ENCODE peak calls at places on chromosomes 12 and 14, in seven cellular contexts. U is endothelial cell, V is AG09319, Q is cardiac fibroblast, G is uterus, Y is fibroblast of the aortic adventitia, B is WTC11. L is an unnamed sample.

GRCh38 chr12:100265732-100266131 is 1.1 kb downstream of the DEPDC4 start:
- DNase-seq in U (no peak), V (no peak), B (no peak), Q (no peak), G (no peak), Y (no peak), L (no peak)

GRCh38 chr14:70735043-70735442 is 74.3 kb downstream of the MAP3K9 start:
- DNase-seq in G (no peak), V (no peak), U (no peak), B (no peak), Q (peak), Y (no peak), L (no peak)

GRCh38 chr14:100440758-100441203 is 117.6 kb downstream of the SLC25A47 start:
- DNase-seq in U (no peak), V (no peak), Y (peak), Q (peak), B (no peak), G (no peak), L (no peak)

GRCh38 chr14:76957224-76957881 is 71.2 kb downstream of the IRF2BPL start:
- DNase-seq in V (no peak), U (no peak), B (no peak), Y (no peak), G (no peak), Q (no peak), L (no peak)

GRCh38 chr12:64025174-64025958 is 180.9 kb downstream of the SRGAP1 start:
- DNase-seq in U (no peak), Y (no peak), Q (no peak), B (no peak), G (no peak), V (no peak), L (no peak)

GRCh38 chr14:26004342-26004741 is 593.5 kb downstream of the NOVA1 start:
- DNase-seq in Y (no peak), U (no peak), V (no peak), G (no peak), Q (no peak), B (no peak), L (no peak)

GRCh38 chr12:91732086-91732485 is 413.6 kb downstream of the BTG1 start:
- DNase-seq in Q (no peak), V (no peak), B (no peak), Y (no peak), U (no peak), G (no peak), L (no peak)

GRCh38 chr14:98950356-98950895 is 321.6 kb downstream of the BCL11B start:
- DNase-seq in U (no peak), B (no peak), Q (no peak), V (no peak), Y (no peak), G (no peak), L (no peak)

GRCh38 chr12:100493371-100494012 is 19.8 kb downstream of the NR1H4 start:
- DNase-seq in U (no peak), V (no peak), B (no peak), G (no peak), Y (no peak), Q (no peak), L (no peak)

GRCh38 chr14:33962016-33962415 is 11.1 kb upstream of the EGLN3 start:
- DNase-seq in G (no peak), Q (no peak), B (no peak), V (no peak), Y (no peak), U (no peak), L (no peak)

GRCh38 chr12:99736760-99737159 is 89.2 kb downstream of the GARIN6 start:
- DNase-seq in V (no peak), B (no peak), U (no peak), Q (no peak), G (no peak), Y (no peak), L (no peak)

GRCh38 chr12:107776171-107776570 is 1.7 kb downstream of the ASCL4 start:
- DNase-seq in V (no peak), Y (no peak), Q (no peak), B (no peak), U (no peak), G (no peak), L (no peak)

GRCh38 chr14:83548061-83548839 is 1981.7 kb upstream of the FLRT2 start:
- DNase-seq in Y (peak), U (no peak), V (no peak), G (no peak), Q (peak), B (no peak), L (no peak)

GRCh38 chr14:92987713-92988510 is 65.0 kb downstream of the CHGA start:
- DNase-seq in B (no peak), V (no peak), G (no peak), Y (no peak), Q (no peak), U (no peak), L (no peak)

GRCh38 chr12:2092890-2093289 is 40.1 kb downstream of the CACNA1C start:
- DNase-seq in V (no peak), G (no peak), Y (no peak), U (no peak), Q (peak), B (no peak), L (no peak)

GRCh38 chr14:104114421-104115130 is 23.8 kb upstream of the KIF26A start:
- DNase-seq in Q (no peak), G (no peak), V (no peak), Y (no peak), B (no peak), U (no peak), L (no peak)

GRCh38 chr14:105092124-105092911 is 27.1 kb upstream of the GPR132 start:
- DNase-seq in V (no peak), G (peak), Y (no peak), B (no peak), U (no peak), Q (peak), L (no peak)

GRCh38 chr12:106315523-106315922 is 13.0 kb downstream of the TCP11L2 start:
- DNase-seq in Y (no peak), V (no peak), Q (no peak), G (no peak), B (no peak), U (no peak), L (no peak)

GRCh38 chr14:68167717-68168087 is 348.1 kb downstream of the RAD51B start:
- DNase-seq in U (no peak), Q (no peak), B (no peak), Y (no peak), G (no peak), V (no peak), L (no peak)

GRCh38 chr14:30283822-30284446 is 275.0 kb upstream of the G2E3 start:
- DNase-seq in G (no peak), Y (peak), B (peak), Q (peak), U (peak), V (no peak), L (no peak)

GRCh38 chr12:44223736-44224135 is 387.9 kb downstream of the TMEM117 start:
- DNase-seq in B (no peak), Y (peak), Q (peak), V (no peak), U (no peak), G (no peak), L (no peak)

GRCh38 chr14:21066882-21067502 is 3.1 kb upstream of the ARHGEF40 start:
- DNase-seq in Q (no peak), B (no peak), V (no peak), U (no peak), G (no peak), Y (no peak), L (no peak)

GRCh38 chr14:75476274-75476995 is 45.8 kb upstream of the BATF start:
- DNase-seq in Q (peak), V (no peak), Y (no peak), B (peak), U (no peak), G (no peak), L (no peak)

GRCh38 chr14:73751157-73751691 is 37.0 kb upstream of the PNMA1 start:
- DNase-seq in U (no peak), Y (no peak), V (no peak), G (no peak), B (no peak), Q (no peak), L (no peak)

GRCh38 chr14:22300646-22301045 is 288.4 kb downstream of the DAD1 start:
- DNase-seq in G (no peak), B (no peak), Q (no peak), Y (no peak), V (no peak), U (no peak), L (no peak)

GRCh38 chr14:22305563-22306127 is 283.4 kb downstream of the DAD1 start:
- DNase-seq in G (no peak), Q (no peak), V (no peak), B (no peak), U (no peak), Y (no peak), L (no peak)

GRCh38 chr14:22304324-22304723 is 284.7 kb downstream of the DAD1 start:
- DNase-seq in Q (no peak), V (no peak), U (no peak), B (no peak), Y (no peak), G (no peak), L (no peak)

GRCh38 chr14:22303589-22304195 is 285.3 kb downstream of the DAD1 start:
- DNase-seq in U (no peak), V (no peak), B (no peak), Y (peak), G (no peak), Q (peak), L (no peak)
- TF ChIP-seq CTCF in U (peak), V (peak), B (no peak), Y (peak), G (peak), Q (peak), L (no peak)

GRCh38 chr12:103547929-103548328 is 39.1 kb upstream of the STAB2 start:
- DNase-seq in G (no peak), U (no peak), B (peak), Q (no peak), Y (no peak), V (no peak), L (no peak)

GRCh38 chr12:103542078-103542477 is 45.0 kb upstream of the STAB2 start:
- DNase-seq in B (no peak), G (no peak), Y (no peak), Q (no peak), V (no peak), U (no peak), L (no peak)

GRCh38 chr12:103548622-103549601 is 38.2 kb upstream of the STAB2 start:
- DNase-seq in Y (peak), B (peak), G (peak), Q (peak), V (peak), U (peak), L (peak)

DNA sequence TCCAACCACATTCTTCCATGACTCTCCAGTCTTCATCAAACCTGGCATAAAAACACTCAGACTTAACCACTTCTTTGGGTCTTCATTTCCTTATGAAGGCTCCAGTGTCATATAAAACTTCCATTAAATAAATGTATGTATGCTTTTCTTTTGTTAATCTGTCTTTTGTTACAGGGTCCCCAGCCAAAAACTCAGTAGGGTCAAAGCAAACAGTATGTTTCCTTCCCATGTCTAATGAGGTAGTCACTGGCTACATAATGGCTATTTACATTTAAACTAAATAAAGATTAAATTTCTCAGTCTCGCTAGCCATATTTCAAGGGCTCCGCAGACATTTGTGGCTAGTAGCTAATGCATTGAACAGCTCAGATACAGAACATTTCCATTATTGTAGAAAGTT is 40.1 kb upstream of the STAB2 start:
- DNase-seq in B (no peak), G (no peak), V (no peak), Q (no peak), Y (no peak), U (no peak), L (no peak)
- TF ChIP-seq CTCF in B (no peak), G (no peak), V (no peak), Q (no peak), Y (no peak), U (no peak), L (no peak)

DNA sequence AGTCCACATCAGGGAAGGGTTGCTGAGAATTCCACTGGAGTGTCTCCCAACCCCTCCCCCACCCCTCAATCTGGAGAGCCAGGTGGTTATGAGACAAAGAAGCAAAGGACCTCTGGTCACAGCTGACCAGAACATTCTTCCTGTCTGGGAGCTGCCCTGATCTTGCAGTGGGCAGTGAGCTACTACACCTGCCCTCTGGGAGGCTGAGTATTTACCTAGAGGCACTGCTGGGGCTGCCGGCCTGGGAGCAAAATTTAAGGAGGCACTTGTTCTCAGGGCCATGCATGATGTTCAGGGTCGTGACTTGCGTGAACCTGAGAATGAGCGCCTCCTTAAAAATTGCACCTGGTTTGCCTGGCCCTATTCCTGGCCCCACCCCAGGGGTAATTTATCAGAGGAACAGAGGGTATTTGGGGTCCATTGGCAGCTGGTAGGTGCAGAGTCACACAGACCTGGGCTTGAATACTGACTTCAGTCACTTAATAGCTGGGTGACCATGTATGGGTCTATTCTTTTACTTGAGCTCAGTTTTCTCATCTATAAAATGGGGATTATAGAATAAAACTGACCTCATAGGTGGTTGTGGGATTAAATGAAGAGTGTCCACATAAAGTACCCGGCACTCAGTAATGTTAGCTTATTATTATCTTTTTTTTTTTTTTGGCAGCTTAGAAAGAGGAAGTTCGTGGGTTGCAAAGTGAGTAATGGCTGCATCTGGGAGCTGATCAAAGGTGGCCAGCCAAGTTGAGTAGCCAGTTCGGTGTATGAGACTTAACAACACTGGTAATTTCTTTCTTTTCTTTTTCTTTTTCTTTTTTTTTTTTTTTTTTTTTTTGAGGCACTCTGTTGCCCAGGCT is 107.4 kb upstream of the MED13L start:
- DNase-seq in Y (peak), V (no peak), G (no peak), U (no peak), B (peak), Q (peak), L (no peak)
- TF ChIP-seq CTCF in Y (no peak), V (no peak), G (no peak), U (no peak), B (no peak), Q (no peak), L (no peak)

GRCh38 chr12:66902020-66902419 is 223.1 kb upstream of the GRIP1 start:
- DNase-seq in V (no peak), Q (no peak), Y (no peak), B (no peak), U (no peak), G (no peak), L (no peak)
- TF ChIP-seq CTCF in V (no peak), Q (no peak), Y (no peak), B (no peak), U (no peak), G (no peak), L (no peak)

GRCh38 chr12:49716546-49716945 is 9.3 kb upstream of the FMNL3 start:
- DNase-seq in V (no peak), G (no peak), Y (no peak), B (no peak), Q (no peak), U (no peak), L (no peak)

DNA sequence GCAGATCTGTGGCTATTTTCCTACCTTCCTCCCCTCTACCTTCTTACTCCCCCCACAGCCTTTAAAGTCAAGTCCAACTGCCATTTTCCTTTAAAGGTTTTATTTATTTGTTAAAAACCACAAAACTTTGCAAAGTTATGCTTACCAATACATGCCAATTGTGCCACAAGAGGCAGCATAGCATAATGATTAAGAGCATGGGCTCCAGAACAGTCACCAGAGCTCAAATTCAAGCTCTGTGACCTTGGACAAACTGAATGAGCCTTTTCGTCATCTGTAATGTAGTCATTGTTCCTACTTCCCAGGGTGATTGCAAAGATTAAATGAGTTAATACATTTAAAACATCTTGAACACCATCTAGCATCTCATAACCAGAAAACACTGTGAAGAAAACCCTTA is 13.0 kb upstream of the FMNL3 start:
- DNase-seq in Y (no peak), V (no peak), G (no peak), U (no peak), B (no peak), Q (no peak), L (no peak)
- TF ChIP-seq CTCF in Y (no peak), V (peak), G (no peak), U (no peak), B (no peak), Q (peak), L (no peak)

GRCh38 chr12:115398311-115398781 is 714.4 kb upstream of the TBX3 start:
- DNase-seq in B (no peak), Q (peak), Y (no peak), G (no peak), U (no peak), V (no peak), L (no peak)
- TF ChIP-seq CTCF in B (no peak), Q (no peak), Y (no peak), G (no peak), U (no peak), V (no peak), L (no peak)

GRCh38 chr12:54140958-54141388 is 47.8 kb downstream of the SMUG1 start:
- DNase-seq in Q (peak), G (peak), V (no peak), B (no peak), U (no peak), Y (peak), L (no peak)
- TF ChIP-seq CTCF in Q (no peak), G (no peak), V (no peak), B (no peak), U (no peak), Y (peak), L (no peak)

GRCh38 chr14:64294672-64295413 is 672 bp upstream of the ESR2 start:
- DNase-seq in U (peak), B (peak), Y (peak), Q (peak), V (no peak), G (peak), L (peak)
- TF ChIP-seq CTCF in U (peak), B (peak), Y (peak), Q (peak), V (peak), G (peak), L (no peak)

GRCh38 chr14:65282909-65283253 is 129.6 kb upstream of the FUT8 start:
- DNase-seq in Y (no peak), Q (no peak), U (no peak), V (no peak), B (no peak), G (no peak), L (no peak)

GRCh38 chr14:65290830-65291229 is 121.7 kb upstream of the FUT8 start:
- DNase-seq in B (no peak), Q (peak), U (no peak), Y (peak), V (peak), G (no peak), L (no peak)

GRCh38 chr14:65281991-65282908 is 130.3 kb upstream of the FUT8 start:
- DNase-seq in V (no peak), G (no peak), Q (peak), B (peak), Y (peak), U (peak), L (no peak)

GRCh38 chr14:65287264-65288131 is 125.0 kb upstream of the FUT8 start:
- DNase-seq in Q (no peak), V (no peak), U (no peak), G (no peak), Y (no peak), B (no peak), L (no peak)

DNA sequence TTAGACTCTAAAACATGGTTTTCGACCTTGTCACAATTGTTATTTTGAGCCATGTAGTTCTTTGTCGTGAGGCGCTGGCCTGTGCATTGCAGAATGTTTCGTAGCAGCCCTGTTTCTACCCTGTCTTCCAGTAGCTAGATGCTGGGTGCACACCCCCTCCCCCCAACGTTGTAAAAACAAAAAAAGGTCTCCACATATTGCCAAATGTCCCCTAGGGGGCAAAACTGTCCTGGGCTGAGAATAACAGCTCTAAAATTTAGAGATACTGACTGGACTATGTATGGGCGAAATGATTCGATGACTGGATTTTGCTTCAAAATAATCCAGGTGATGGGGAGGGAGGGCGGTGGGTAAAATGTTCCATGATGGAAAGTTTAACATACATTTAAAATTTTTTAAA is 126.1 kb upstream of the FUT8 start:
- DNase-seq in V (no peak), G (no peak), U (no peak), Y (no peak), Q (peak), B (no peak), L (no peak)
- TF ChIP-seq CTCF in V (peak), G (no peak), U (peak), Y (peak), Q (peak), B (no peak), L (no peak)

GRCh38 chr12:77689510-77690086 is 141.1 kb upstream of the NAV3 start:
- DNase-seq in V (no peak), Q (no peak), Y (no peak), G (no peak), U (no peak), B (no peak), L (no peak)

GRCh38 chr12:77687346-77687745 is 143.3 kb upstream of the NAV3 start:
- DNase-seq in Q (peak), Y (peak), G (no peak), U (no peak), V (peak), B (no peak), L (no peak)

GRCh38 chr12:77685906-77686305 is 144.8 kb upstream of the NAV3 start:
- DNase-seq in Y (no peak), G (no peak), B (no peak), Q (no peak), U (no peak), V (no peak), L (no peak)

GRCh38 chr12:77685112-77685511 is 145.6 kb upstream of the NAV3 start:
- DNase-seq in V (peak), B (peak), U (peak), Y (peak), Q (peak), G (peak), L (no peak)

GRCh38 chr12:77686760-77687159 is 143.9 kb upstream of the NAV3 start:
- DNase-seq in B (no peak), G (no peak), Y (peak), U (no peak), V (no peak), Q (peak), L (no peak)
- TF ChIP-seq CTCF in B (no peak), G (no peak), Y (peak), U (no peak), V (peak), Q (no peak), L (no peak)

L was measured in omental fat pad.